ENCODE peak calls at places on chromosomes 4 and X, in seven cellular contexts. Z is astrocyte of the spinal cord; M is CD4-positive, alpha-beta memory T cell; T is activated CD4-positive, alpha-beta T cell treated with anti-CD3 and anti-CD28 coated beads for 24 hours; G is T-helper 9 cell; X is DMS 273 treated with DMSO at 0.1 percent for 48 hours; N is astrocyte. W is an unnamed sample.

GRCh38 chr4:1242506-1243450 is 6.2 kb downstream of the CTBP1 start:
- DNase-seq in X (no peak), G (no peak), M (no peak), N (no peak), Z (no peak), T (no peak), W (no peak)

GRCh38 chrX:18995216-18995615 is 11.3 kb upstream of the PHKA2 start:
- DNase-seq in T (no peak), N (peak), G (no peak), X (no peak), M (no peak), Z (peak), W (no peak)

GRCh38 chrX:71622347-71623104 is 4.2 kb upstream of the CXCR3 start:
- DNase-seq in Z (peak), X (no peak), M (peak), N (peak), T (peak), G (peak), W (peak)

GRCh38 chr4:99402765-99403164 is 32.4 kb downstream of the ADH7 start:
- DNase-seq in N (no peak), T (no peak), Z (no peak), G (no peak), M (no peak), X (no peak), W (no peak)

GRCh38 chrX:136752796-136753195 is 27.9 kb downstream of the ARHGEF6 start:
- DNase-seq in N (no peak), G (no peak), T (no peak), X (no peak), Z (peak), M (no peak), W (no peak)

GRCh38 chr4:150723727-150724411 is 141.9 kb downstream of the MAB21L2 start:
- DNase-seq in X (no peak), N (no peak), Z (no peak), T (no peak), M (no peak), G (no peak), W (no peak)

GRCh38 chrX:18574591-18574990 is 97.3 kb downstream of the RS1 start:
- DNase-seq in X (peak), N (peak), T (no peak), Z (peak), G (no peak), M (no peak), W (no peak)

GRCh38 chr4:90958256-90958895 is 831.2 kb downstream of the CCSER1 start:
- DNase-seq in G (no peak), M (no peak), N (peak), Z (peak), X (peak), T (no peak), W (no peak)

GRCh38 chrX:9707306-9708015 is 58.2 kb downstream of the GPR143 start:
- DNase-seq in G (no peak), M (no peak), Z (no peak), T (no peak), N (no peak), X (no peak), W (no peak)